ENCODE peak calls at places on chromosomes 12 and 14, in six cellular contexts. S is brain microvascular endothelial cell, R is colonic mucosa, L is body of pancreas, Y is uterus, K is GM23338. D is an unnamed sample.

GRCh38 chr12:46377678-46378077 is 5.1 kb upstream of the SLC38A2 start:
- DNase-seq in S (peak), R (no peak), L (no peak), Y (no peak), K (no peak), D (no peak)

GRCh38 chr12:29066061-29066588 is 83.0 kb upstream of the FAR2 start:
- DNase-seq in S (peak), R (no peak), L (peak), Y (no peak), K (no peak), D (no peak)

GRCh38 chr12:49866859-49867579 is 24.1 kb upstream of the BCDIN3D start:
- DNase-seq in S (peak), R (peak), L (peak), Y (peak), K (peak), D (peak)

GRCh38 chr14:102568115-102568614 is 24.3 kb upstream of the RCOR1 start:
- DNase-seq in S (no peak), R (peak), L (peak), Y (no peak), K (peak), D (peak)

GRCh38 chr14:42192659-42193425 is 586.2 kb downstream of the LRFN5 start:
- DNase-seq in S (peak), R (no peak), L (no peak), Y (no peak), K (no peak), D (no peak)

GRCh38 chr12:63915105-63915830 is 70.8 kb downstream of the SRGAP1 start:
- DNase-seq in S (peak), R (no peak), L (peak), Y (no peak), K (no peak), D (no peak)

GRCh38 chr12:105933671-105934665 is 204.8 kb downstream of the NUAK1 start:
- DNase-seq in S (peak), R (peak), L (peak), Y (peak), K (no peak), D (no peak)

GRCh38 chr14:92848941-92849340 is 54.8 kb downstream of the GOLGA5 start:
- DNase-seq in S (no peak), R (no peak), L (peak), Y (no peak), K (no peak), D (no peak)

GRCh38 chr12:65778268-65779090 is 45.8 kb upstream of the HMGA2 start:
- DNase-seq in S (no peak), R (no peak), L (no peak), Y (no peak), K (no peak), D (no peak)

GRCh38 chr12:34393086-34393820 is 371.0 kb downstream of the ALG10 start:
- DNase-seq in S (no peak), R (no peak), L (no peak), Y (peak), K (no peak), D (peak)

GRCh38 chr14:81384900-81385299 is 15.2 kb downstream of the STON2 start:
- DNase-seq in S (no peak), R (no peak), L (no peak), Y (no peak), K (no peak), D (no peak)

GRCh38 chr12:132837693-132838463 is 9.2 kb upstream of the GOLGA3 start:
- DNase-seq in S (no peak), R (no peak), L (no peak), Y (peak), K (no peak), D (no peak)

GRCh38 chr14:77031680-77032482 is 3.4 kb upstream of the IRF2BPL start:
- DNase-seq in S (peak), R (no peak), L (peak), Y (peak), K (no peak), D (no peak)

GRCh38 chr12:47123730-47124129 is 44.0 kb upstream of the AMIGO2 start:
- DNase-seq in S (no peak), R (no peak), L (no peak), Y (no peak), K (no peak), D (no peak)

GRCh38 chr12:93234641-93235040 is 143.1 kb upstream of the NUDT4 start:
- DNase-seq in S (no peak), R (no peak), L (peak), Y (no peak), K (no peak), D (no peak)

GRCh38 chr12:107684990-107685359 is 624 bp upstream of the PWP1 start:
- DNase-seq in S (peak), R (peak), L (peak), Y (no peak), K (peak), D (peak)

GRCh38 chr12:34198924-34199323 is 176.6 kb downstream of the ALG10 start:
- DNase-seq in S (no peak), R (no peak), L (no peak), Y (no peak), K (no peak), D (no peak)

GRCh38 chr14:56374421-56374820 is 205.2 kb upstream of the TMEM260 start:
- DNase-seq in S (no peak), R (no peak), L (no peak), Y (no peak), K (no peak), D (no peak)

GRCh38 chr12:81257952-81258551 is 180.2 kb downstream of the ACSS3 start:
- DNase-seq in S (peak), R (no peak), L (no peak), Y (no peak), K (peak), D (no peak)

GRCh38 chr12:115166698-115167315 is 482.8 kb upstream of the TBX3 start:
- DNase-seq in S (peak), R (no peak), L (no peak), Y (no peak), K (peak), D (no peak)

GRCh38 chr12:484096-484495 is 24.4 kb downstream of the B4GALNT3 start:
- DNase-seq in S (no peak), R (no peak), L (no peak), Y (no peak), K (no peak), D (no peak)

GRCh38 chr14:96064866-96065265 is 25.7 kb downstream of the C14orf132 start:
- DNase-seq in S (no peak), R (no peak), L (no peak), Y (no peak), K (no peak), D (no peak)

DNA sequence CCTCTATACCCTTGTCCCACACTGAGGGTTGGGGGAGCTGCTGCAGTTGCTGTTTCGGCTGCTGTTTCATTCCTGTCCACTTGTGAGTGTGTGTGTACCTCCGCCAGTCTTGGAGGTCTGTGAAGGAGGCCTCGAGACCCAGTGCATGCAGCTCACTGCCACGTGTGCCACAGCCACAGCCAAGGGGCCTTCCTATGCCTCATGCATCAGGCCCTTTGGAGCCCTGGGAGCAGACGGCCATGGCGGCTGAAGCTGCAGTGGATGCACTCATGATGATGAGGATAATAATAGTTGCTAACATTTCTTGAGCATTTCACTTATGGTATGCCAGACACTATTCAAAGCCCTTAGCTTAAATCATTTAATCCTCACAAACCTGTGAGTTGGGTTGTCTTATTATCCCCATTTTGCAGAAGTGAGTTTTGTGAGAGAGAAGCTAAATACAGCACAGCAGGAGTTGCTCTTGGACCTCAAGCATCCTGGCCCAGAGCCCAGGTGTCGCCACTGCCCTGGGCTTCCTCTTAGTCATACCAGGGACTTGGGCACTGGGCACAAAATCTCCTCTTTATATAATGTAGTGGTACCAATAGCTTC is 156.6 kb downstream of the PRKCH start:
- DNase-seq in S (peak), R (peak), L (peak), Y (no peak), K (no peak), D (peak)
- TF ChIP-seq CTCF in S (peak), R (no peak), L (no peak), Y (no peak), K (no peak), D (no peak)

GRCh38 chr14:100747736-100748135 is 21.0 kb downstream of the DLK1 start:
- DNase-seq in S (no peak), R (no peak), L (no peak), Y (no peak), K (no peak), D (no peak)
- H3K27ac ChIP-seq in S (no peak), R (no peak), L (no peak), Y (no peak), K (no peak), D (no peak)

GRCh38 chr12:116609715-116610114 is 50.5 kb downstream of the MAP1LC3B2 start:
- DNase-seq in S (no peak), R (peak), L (no peak), Y (no peak), K (peak), D (no peak)
- TF ChIP-seq CTCF in S (peak), R (peak), L (no peak), Y (no peak), K (peak), D (peak)

DNA sequence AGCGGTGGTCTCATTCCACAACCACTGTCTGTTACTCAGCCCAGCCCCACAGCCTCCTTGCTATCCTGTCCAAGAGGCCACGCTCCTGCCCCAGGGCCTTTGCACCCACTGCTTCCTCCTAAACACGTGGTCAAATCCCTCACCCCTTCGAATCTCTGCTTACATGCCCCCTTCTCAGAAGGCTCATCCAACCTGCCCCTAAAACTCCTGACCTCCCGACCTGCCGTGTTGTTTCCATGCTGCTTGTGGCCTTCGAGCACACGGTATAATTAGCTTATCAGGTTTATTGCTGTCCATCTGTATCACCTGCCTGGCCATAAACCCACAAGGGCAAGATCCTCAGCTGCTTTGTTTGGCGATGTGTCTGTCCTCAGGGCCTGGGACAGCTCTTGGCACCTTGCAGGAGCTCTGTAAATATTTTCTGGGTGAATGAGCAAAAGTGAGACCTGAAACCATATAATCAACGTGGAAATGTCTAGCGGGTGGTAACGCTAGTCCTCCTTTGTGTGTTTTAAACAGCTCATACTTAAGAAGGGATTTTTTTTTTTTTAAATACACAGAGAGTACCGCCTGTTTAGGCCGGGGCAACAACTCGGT is 36.0 kb downstream of the SCARB1 start:
- DNase-seq in S (no peak), R (no peak), L (no peak), Y (no peak), K (no peak), D (no peak)
- H3K27ac ChIP-seq in S (no peak), R (peak), L (no peak), Y (no peak), K (peak), D (no peak)

GRCh38 chr12:121917950-121918678 is at the start of gene CFAP251:
- DNase-seq in S (peak), R (peak), L (peak), Y (peak), K (peak), D (peak)
- TF ChIP-seq CTCF in S (peak), R (peak), L (peak), Y (peak), K (peak), D (peak)

DNA sequence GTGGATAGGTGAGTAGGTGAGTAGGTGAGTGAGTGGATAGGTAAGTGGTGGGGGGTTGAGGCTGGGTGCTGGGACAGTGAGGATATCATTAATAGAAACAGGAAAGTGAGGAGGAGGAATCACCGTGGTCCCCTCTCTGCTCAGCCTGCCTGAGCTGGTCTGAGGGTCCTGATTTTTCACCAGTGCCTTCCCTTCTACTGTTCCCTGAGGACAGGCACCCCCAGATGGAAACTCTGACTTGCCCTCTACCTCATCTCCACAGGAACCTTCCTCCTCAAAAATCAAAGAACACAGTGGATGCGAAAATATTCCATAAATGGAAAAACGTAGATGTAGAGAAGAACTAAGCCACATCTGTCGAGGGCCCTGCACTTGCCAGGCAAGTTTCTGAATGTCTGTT is 1.9 kb downstream of the GPR68 start:
- DNase-seq in S (no peak), R (no peak), L (no peak), Y (no peak), K (no peak), D (no peak)
- H3K27ac ChIP-seq in S (no peak), R (no peak), L (no peak), Y (no peak), K (no peak), D (peak)

DNA sequence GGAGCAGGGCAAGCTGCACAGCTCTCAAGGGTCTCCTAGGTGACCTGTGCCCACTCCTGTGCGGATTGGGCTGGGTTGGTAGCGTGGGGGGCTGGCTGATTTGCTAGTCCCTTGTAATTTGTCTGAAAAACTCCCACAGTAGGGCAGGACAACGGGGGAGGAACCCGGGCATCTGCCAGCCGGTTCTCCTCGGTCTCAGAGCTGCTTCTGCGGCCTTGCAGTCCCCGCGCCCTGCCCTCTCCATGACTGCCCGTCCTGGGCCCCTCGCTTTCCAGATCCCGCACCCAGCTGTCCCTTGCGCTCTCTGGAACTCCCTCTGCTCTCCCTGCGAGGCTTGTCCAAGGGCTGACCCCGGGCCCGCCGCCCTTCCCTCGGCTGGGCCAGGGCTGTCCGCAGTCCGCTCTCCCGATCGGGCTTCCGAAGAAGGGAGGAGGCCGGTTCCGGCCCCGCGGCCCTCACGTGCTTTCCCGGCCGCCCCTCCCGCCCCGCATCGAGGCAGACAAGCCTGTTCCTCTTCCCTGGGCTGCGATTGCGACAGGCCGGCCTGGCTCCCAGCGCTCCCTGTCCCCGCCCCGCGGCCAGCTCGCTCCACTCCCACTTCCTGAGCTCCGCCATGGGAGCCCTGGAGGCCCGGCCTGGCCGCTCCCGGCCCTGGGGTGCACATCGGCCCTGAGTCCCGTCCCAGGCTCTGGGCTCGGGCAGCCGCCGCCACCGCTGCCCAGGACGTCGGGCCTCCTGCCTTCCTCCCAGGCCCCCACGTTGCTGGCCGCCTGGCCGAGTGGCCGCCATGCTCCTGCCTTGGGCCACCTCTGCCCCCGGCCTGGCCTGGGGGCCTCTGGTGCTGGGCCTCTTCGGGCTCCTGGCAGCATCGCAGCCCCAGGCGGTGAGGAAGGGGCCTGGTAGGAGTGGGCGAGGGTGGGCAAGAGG is at the start of gene LTBR:
- DNase-seq in S (peak), R (peak), L (peak), Y (peak), K (peak), D (no peak)
- TF ChIP-seq CTCF in S (peak), R (no peak), L (no peak), Y (no peak), K (no peak), D (no peak)

D was measured in CD4-positive, alpha-beta T cell.